ENCODE peak calls at places on chromosomes 5 and 9, in seven cellular contexts. W, E, L, A, M, V and O are unnamed samples.

GRCh38 chr9:78023003-78023741 is 8.4 kb downstream of the GNAQ start:
- DNase-seq in W (no peak), E (peak), L (no peak), A (no peak), M (no peak), V (no peak), O (no peak)

GRCh38 chr5:55173696-55174101 is 722 bp upstream of the CDC20B start:
- DNase-seq in W (peak), E (no peak), L (no peak), A (no peak), M (no peak), V (no peak), O (no peak)

GRCh38 chr5:37520811-37521210 is 141.7 kb downstream of the WDR70 start:
- DNase-seq in W (no peak), E (peak), L (no peak), A (no peak), M (no peak), V (no peak), O (no peak)

GRCh38 chr5:174612686-174613085 is 111.7 kb upstream of the MSX2 start:
- DNase-seq in W (no peak), E (no peak), L (no peak), A (no peak), M (no peak), V (no peak), O (no peak)

GRCh38 chr9:129550199-129550839 is 70.6 kb downstream of the C9orf50 start:
- DNase-seq in W (peak), E (no peak), L (no peak), A (no peak), M (no peak), V (no peak), O (no peak)

GRCh38 chr5:178301641-178302040 is 69.0 kb upstream of the PHYKPL start:
- DNase-seq in W (no peak), E (no peak), L (no peak), A (no peak), M (no peak), V (no peak), O (no peak)

GRCh38 chr5:81719743-81720142 is 31.2 kb downstream of the SSBP2 start:
- DNase-seq in W (no peak), E (no peak), L (no peak), A (no peak), M (no peak), V (no peak), O (no peak)

GRCh38 chr5:43191740-43192557 is at the start of gene NIM1K:
- DNase-seq in W (peak), E (peak), L (no peak), A (peak), M (peak), V (no peak), O (peak)

GRCh38 chr9:125633116-125633743 is 73.8 kb downstream of the MAPKAP1 start:
- DNase-seq in W (no peak), E (no peak), L (no peak), A (no peak), M (no peak), V (no peak), O (no peak)

GRCh38 chr5:122183098-122183794 is 53.9 kb downstream of the ZNF474 start:
- DNase-seq in W (no peak), E (no peak), L (no peak), A (no peak), M (no peak), V (no peak), O (no peak)

GRCh38 chr5:88734983-88735382 is 148.0 kb downstream of the MEF2C start:
- DNase-seq in W (no peak), E (no peak), L (no peak), A (no peak), M (no peak), V (peak), O (no peak)

GRCh38 chr5:88183255-88183654 is 85.4 kb downstream of the TMEM161B start:
- DNase-seq in W (no peak), E (no peak), L (no peak), A (no peak), M (no peak), V (no peak), O (no peak)

GRCh38 chr5:137032929-137033328 is 466.2 kb downstream of the SPOCK1 start:
- DNase-seq in W (no peak), E (no peak), L (no peak), A (no peak), M (no peak), V (no peak), O (no peak)

GRCh38 chr9:20811872-20812271 is 127.8 kb downstream of the FOCAD start:
- DNase-seq in W (no peak), E (no peak), L (no peak), A (no peak), M (no peak), V (no peak), O (no peak)

GRCh38 chr5:141657937-141658545 is 6.8 kb upstream of the FCHSD1 start:
- DNase-seq in W (no peak), E (peak), L (peak), A (no peak), M (no peak), V (no peak), O (no peak)

DNA sequence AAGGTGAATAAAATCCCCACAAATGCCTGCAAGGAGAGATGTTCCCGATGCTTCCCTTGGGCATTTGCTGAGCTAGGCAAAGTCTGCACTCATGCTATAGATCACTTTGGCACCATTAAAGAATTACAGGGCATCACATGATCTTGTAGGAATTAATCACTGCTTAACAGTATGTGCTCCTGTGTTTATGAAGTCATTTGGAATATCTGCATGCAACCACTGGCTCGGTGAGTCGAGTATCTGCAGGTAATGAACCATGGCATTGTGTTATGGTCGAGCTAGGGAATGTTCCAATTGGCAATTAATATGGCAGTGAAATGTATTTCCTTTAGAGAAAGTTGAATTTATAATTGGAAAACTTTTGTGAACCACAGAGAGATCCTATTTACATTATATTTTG is 615.1 kb downstream of the TLE1 start:
- DNase-seq in W (no peak), E (no peak), L (no peak), A (no peak), M (no peak), V (no peak), O (no peak)
- TF ChIP-seq TAF1 in W (no peak), E (no peak), L (no peak), A (no peak), M (no peak), V (no peak), O (no peak)

GRCh38 chr9:112711050-112711689 is 6.7 kb downstream of the INIP start:
- DNase-seq in W (peak), E (peak), L (no peak), A (no peak), M (no peak), V (no peak), O (no peak)
- TF ChIP-seq TAF1 in W (no peak), E (no peak), L (no peak), A (no peak), M (no peak), V (no peak), O (no peak)

GRCh38 chr5:9059920-9060691 is 485.8 kb downstream of the SEMA5A start:
- DNase-seq in W (no peak), E (no peak), L (no peak), A (no peak), M (peak), V (no peak), O (no peak)
- TF ChIP-seq TAF1 in W (no peak), E (no peak), L (no peak), A (no peak), M (no peak), V (no peak), O (no peak)

GRCh38 chr5:149780043-149780737 is 50.1 kb downstream of the PPARGC1B start:
- DNase-seq in W (no peak), E (no peak), L (no peak), A (no peak), M (no peak), V (no peak), O (no peak)
- TF ChIP-seq TAF1 in W (no peak), E (no peak), L (no peak), A (no peak), M (no peak), V (no peak), O (no peak)

DNA sequence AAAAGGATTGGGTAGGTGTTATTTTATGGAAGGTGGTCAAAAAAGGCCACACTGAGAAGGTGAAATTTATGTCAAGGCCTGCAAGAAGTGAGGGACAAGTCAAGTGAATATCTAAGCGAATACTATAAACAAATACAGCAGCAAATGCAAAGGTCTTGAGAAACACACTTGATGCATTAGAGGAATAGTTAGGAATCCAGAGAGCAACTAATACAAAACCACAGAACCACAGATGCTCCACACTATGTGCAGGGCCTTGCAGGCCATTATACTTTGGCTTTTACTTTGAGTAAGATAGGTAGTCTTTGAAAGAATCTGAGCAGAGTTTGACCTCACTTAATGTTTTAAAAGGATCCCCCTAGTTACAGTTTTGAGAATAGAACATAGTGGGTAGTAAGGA is 4.6 kb downstream of the ZNF622 start:
- DNase-seq in W (no peak), E (no peak), L (no peak), A (no peak), M (no peak), V (no peak), O (no peak)
- TF ChIP-seq TAF1 in W (no peak), E (no peak), L (no peak), A (no peak), M (no peak), V (no peak), O (no peak)

DNA sequence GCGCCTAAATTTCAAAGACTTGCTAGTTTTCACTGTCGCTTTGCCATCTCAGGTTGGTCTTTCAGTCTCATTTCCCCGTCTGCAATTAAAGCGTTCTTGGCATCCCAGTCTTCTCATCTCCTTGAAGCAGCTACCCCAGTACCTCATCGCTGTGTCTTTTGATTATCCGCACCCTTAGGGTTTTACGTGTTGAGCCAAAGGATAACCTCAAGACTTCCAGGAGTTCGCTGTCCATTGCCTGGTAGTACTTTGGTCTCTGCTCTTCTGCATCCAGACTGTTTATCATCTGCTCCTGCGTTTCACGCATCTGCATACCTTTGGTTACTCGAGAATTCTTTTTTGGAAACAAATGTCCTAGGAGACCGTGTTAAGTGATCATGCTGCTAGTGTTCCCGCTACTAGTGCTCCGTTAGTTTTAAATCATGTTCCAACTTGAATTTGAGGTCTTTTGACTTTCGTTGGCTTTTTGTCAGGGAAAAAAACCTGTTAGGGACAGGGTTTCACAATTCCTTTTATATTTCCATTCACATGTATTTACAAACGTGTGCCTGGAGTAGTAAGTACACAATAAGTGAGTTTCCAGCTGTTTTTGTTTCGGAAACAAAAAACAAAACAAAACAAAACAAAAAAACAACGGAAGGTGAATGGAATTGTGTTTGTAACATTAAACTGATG is 877 bp downstream of the RABGAP1 start:
- DNase-seq in W (no peak), E (peak), L (no peak), A (no peak), M (no peak), V (no peak), O (no peak)
- TF ChIP-seq TAF1 in W (no peak), E (no peak), L (no peak), A (no peak), M (no peak), V (no peak), O (no peak)

DNA sequence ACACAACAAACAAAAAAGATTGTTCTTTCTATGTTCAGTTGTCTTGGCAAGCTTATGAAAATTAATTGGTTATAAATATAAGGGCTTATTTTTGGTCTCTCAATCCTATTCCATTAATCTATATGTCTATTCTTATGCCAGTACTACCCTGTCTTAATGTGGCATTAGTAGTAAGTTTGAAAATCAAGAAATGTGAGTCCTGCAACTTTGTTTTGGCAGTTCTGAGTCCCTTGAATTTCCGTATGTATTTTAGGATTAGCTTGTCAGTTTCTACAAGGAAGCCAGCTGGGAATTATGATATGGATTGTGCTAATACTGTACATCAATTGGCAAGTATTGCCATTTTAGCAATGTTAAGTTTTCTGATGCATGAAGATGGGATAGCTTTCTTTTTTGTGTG is 10.5 kb upstream of the CCDC125 start:
- DNase-seq in W (no peak), E (no peak), L (no peak), A (no peak), M (no peak), V (no peak), O (no peak)
- TF ChIP-seq TAF1 in W (no peak), E (no peak), L (no peak), A (no peak), M (no peak), V (no peak), O (no peak)

GRCh38 chr9:94867842-94868312 is 141.4 kb downstream of the AOPEP start:
- DNase-seq in W (no peak), E (no peak), L (no peak), A (no peak), M (no peak), V (no peak), O (no peak)
- TF ChIP-seq TAF1 in W (peak), E (no peak), L (no peak), A (no peak), M (no peak), V (no peak), O (no peak)